ENCODE peak calls at places on chromosomes 11 and 22, in eight cellular contexts. One of them, this sample, is unnamed.

GRCh38 chr22:42654696-42655095 is 5.5 kb upstream of the CYB5R3 start:
- DNase-seq in astrocyte of the cerebellum: no peak
- DNase-seq in Caco-2: no peak
- DNase-seq in GF-D8: no peak
- DNase-seq in activated CD4-positive, CD25-positive, alpha-beta regulatory T cell treated with anti-CD3 and anti-CD28 coated beads, Interleukin-2, amount 50 U/mL, for 72 hours: no peak
- DNase-seq in stimulated activated CD8-positive, alpha-beta memory T cell treated with anti-CD3 and anti-CD28 coated beads, Interleukin-15, amount 100 ng/mL, for 4 hours: no peak
- DNase-seq in stimulated activated CD4-positive, alpha-beta T cell treated with anti-CD3 and anti-CD28 coated beads, Interleukin-12 subunit alpha, Interleukin-12 subunit beta, amount 100 ng/mL, for 4 hours: no peak
- DNase-seq in stomach: no peak
- DNase-seq in this sample: no peak

GRCh38 chr11:118156531-118157185 is 4.0 kb upstream of the SCN4B start:
- DNase-seq in astrocyte of the cerebellum: no peak
- DNase-seq in Caco-2: no peak
- DNase-seq in GF-D8: no peak
- DNase-seq in activated CD4-positive, CD25-positive, alpha-beta regulatory T cell treated with anti-CD3 and anti-CD28 coated beads, Interleukin-2, amount 50 U/mL, for 72 hours: no peak
- DNase-seq in stimulated activated CD8-positive, alpha-beta memory T cell treated with anti-CD3 and anti-CD28 coated beads, Interleukin-15, amount 100 ng/mL, for 4 hours: no peak
- DNase-seq in stimulated activated CD4-positive, alpha-beta T cell treated with anti-CD3 and anti-CD28 coated beads, Interleukin-12 subunit alpha, Interleukin-12 subunit beta, amount 100 ng/mL, for 4 hours: no peak
- DNase-seq in stomach: no peak
- DNase-seq in this sample: peak; percentile 11

GRCh38 chr11:66637557-66638176 is 836 bp upstream of the RBM4 start:
- DNase-seq in astrocyte of the cerebellum: no peak
- DNase-seq in Caco-2: no peak
- DNase-seq in GF-D8: no peak
- DNase-seq in activated CD4-positive, CD25-positive, alpha-beta regulatory T cell treated with anti-CD3 and anti-CD28 coated beads, Interleukin-2, amount 50 U/mL, for 72 hours: no peak
- DNase-seq in stimulated activated CD8-positive, alpha-beta memory T cell treated with anti-CD3 and anti-CD28 coated beads, Interleukin-15, amount 100 ng/mL, for 4 hours: no peak
- DNase-seq in stimulated activated CD4-positive, alpha-beta T cell treated with anti-CD3 and anti-CD28 coated beads, Interleukin-12 subunit alpha, Interleukin-12 subunit beta, amount 100 ng/mL, for 4 hours: peak; percentile 21
- DNase-seq in stomach: no peak
- DNase-seq in this sample: no peak

GRCh38 chr11:93993747-93994146 is 27.4 kb upstream of the HEPHL1 start:
- DNase-seq in astrocyte of the cerebellum: no peak
- DNase-seq in Caco-2: no peak
- DNase-seq in GF-D8: no peak
- DNase-seq in activated CD4-positive, CD25-positive, alpha-beta regulatory T cell treated with anti-CD3 and anti-CD28 coated beads, Interleukin-2, amount 50 U/mL, for 72 hours: no peak
- DNase-seq in stimulated activated CD8-positive, alpha-beta memory T cell treated with anti-CD3 and anti-CD28 coated beads, Interleukin-15, amount 100 ng/mL, for 4 hours: no peak
- DNase-seq in stimulated activated CD4-positive, alpha-beta T cell treated with anti-CD3 and anti-CD28 coated beads, Interleukin-12 subunit alpha, Interleukin-12 subunit beta, amount 100 ng/mL, for 4 hours: no peak
- DNase-seq in stomach: no peak
- DNase-seq in this sample: no peak

GRCh38 chr11:102559839-102560238 is 29.3 kb upstream of the MMP7 start:
- DNase-seq in astrocyte of the cerebellum: no peak
- DNase-seq in Caco-2: no peak
- DNase-seq in GF-D8: no peak
- DNase-seq in activated CD4-positive, CD25-positive, alpha-beta regulatory T cell treated with anti-CD3 and anti-CD28 coated beads, Interleukin-2, amount 50 U/mL, for 72 hours: no peak
- DNase-seq in stimulated activated CD8-positive, alpha-beta memory T cell treated with anti-CD3 and anti-CD28 coated beads, Interleukin-15, amount 100 ng/mL, for 4 hours: no peak
- DNase-seq in stimulated activated CD4-positive, alpha-beta T cell treated with anti-CD3 and anti-CD28 coated beads, Interleukin-12 subunit alpha, Interleukin-12 subunit beta, amount 100 ng/mL, for 4 hours: no peak
- DNase-seq in stomach: no peak
- DNase-seq in this sample: no peak

GRCh38 chr11:83220279-83220678 is 26.8 kb downstream of the ANKRD42 start:
- DNase-seq in astrocyte of the cerebellum: no peak
- DNase-seq in Caco-2: no peak
- DNase-seq in GF-D8: no peak
- DNase-seq in activated CD4-positive, CD25-positive, alpha-beta regulatory T cell treated with anti-CD3 and anti-CD28 coated beads, Interleukin-2, amount 50 U/mL, for 72 hours: no peak
- DNase-seq in stimulated activated CD8-positive, alpha-beta memory T cell treated with anti-CD3 and anti-CD28 coated beads, Interleukin-15, amount 100 ng/mL, for 4 hours: no peak
- DNase-seq in stimulated activated CD4-positive, alpha-beta T cell treated with anti-CD3 and anti-CD28 coated beads, Interleukin-12 subunit alpha, Interleukin-12 subunit beta, amount 100 ng/mL, for 4 hours: no peak
- DNase-seq in stomach: no peak
- DNase-seq in this sample: no peak

GRCh38 chr11:111999111-111999510 is 26.1 kb upstream of the DLAT start:
- DNase-seq in astrocyte of the cerebellum: no peak
- DNase-seq in Caco-2: no peak
- DNase-seq in GF-D8: no peak
- DNase-seq in activated CD4-positive, CD25-positive, alpha-beta regulatory T cell treated with anti-CD3 and anti-CD28 coated beads, Interleukin-2, amount 50 U/mL, for 72 hours: no peak
- DNase-seq in stimulated activated CD8-positive, alpha-beta memory T cell treated with anti-CD3 and anti-CD28 coated beads, Interleukin-15, amount 100 ng/mL, for 4 hours: no peak
- DNase-seq in stimulated activated CD4-positive, alpha-beta T cell treated with anti-CD3 and anti-CD28 coated beads, Interleukin-12 subunit alpha, Interleukin-12 subunit beta, amount 100 ng/mL, for 4 hours: no peak
- DNase-seq in stomach: no peak
- DNase-seq in this sample: no peak

GRCh38 chr11:59112494-59112893 is 5.5 kb downstream of the FAM111B start:
- DNase-seq in astrocyte of the cerebellum: no peak
- DNase-seq in Caco-2: no peak
- DNase-seq in GF-D8: no peak
- DNase-seq in activated CD4-positive, CD25-positive, alpha-beta regulatory T cell treated with anti-CD3 and anti-CD28 coated beads, Interleukin-2, amount 50 U/mL, for 72 hours: no peak
- DNase-seq in stimulated activated CD8-positive, alpha-beta memory T cell treated with anti-CD3 and anti-CD28 coated beads, Interleukin-15, amount 100 ng/mL, for 4 hours: no peak
- DNase-seq in stimulated activated CD4-positive, alpha-beta T cell treated with anti-CD3 and anti-CD28 coated beads, Interleukin-12 subunit alpha, Interleukin-12 subunit beta, amount 100 ng/mL, for 4 hours: no peak
- DNase-seq in stomach: no peak
- DNase-seq in this sample: no peak

GRCh38 chr11:68584097-68584496 is 100.2 kb upstream of the GAL start:
- DNase-seq in astrocyte of the cerebellum: no peak
- DNase-seq in Caco-2: peak; percentile 53
- DNase-seq in GF-D8: no peak
- DNase-seq in activated CD4-positive, CD25-positive, alpha-beta regulatory T cell treated with anti-CD3 and anti-CD28 coated beads, Interleukin-2, amount 50 U/mL, for 72 hours: peak; percentile 60
- DNase-seq in stimulated activated CD8-positive, alpha-beta memory T cell treated with anti-CD3 and anti-CD28 coated beads, Interleukin-15, amount 100 ng/mL, for 4 hours: peak; percentile 5
- DNase-seq in stimulated activated CD4-positive, alpha-beta T cell treated with anti-CD3 and anti-CD28 coated beads, Interleukin-12 subunit alpha, Interleukin-12 subunit beta, amount 100 ng/mL, for 4 hours: peak; percentile 54
- DNase-seq in stomach: peak; percentile 40
- DNase-seq in this sample: peak; percentile 54

GRCh38 chr22:50301581-50301991 is 5.9 kb downstream of the PLXNB2 start:
- DNase-seq in astrocyte of the cerebellum: no peak
- DNase-seq in Caco-2: no peak
- DNase-seq in GF-D8: no peak
- DNase-seq in activated CD4-positive, CD25-positive, alpha-beta regulatory T cell treated with anti-CD3 and anti-CD28 coated beads, Interleukin-2, amount 50 U/mL, for 72 hours: no peak
- DNase-seq in stimulated activated CD8-positive, alpha-beta memory T cell treated with anti-CD3 and anti-CD28 coated beads, Interleukin-15, amount 100 ng/mL, for 4 hours: no peak
- DNase-seq in stimulated activated CD4-positive, alpha-beta T cell treated with anti-CD3 and anti-CD28 coated beads, Interleukin-12 subunit alpha, Interleukin-12 subunit beta, amount 100 ng/mL, for 4 hours: no peak
- DNase-seq in stomach: peak; percentile 35
- DNase-seq in this sample: no peak

GRCh38 chr11:111795333-111795985 is 29.3 kb upstream of the PPP2R1B start:
- DNase-seq in astrocyte of the cerebellum: no peak
- DNase-seq in Caco-2: no peak
- DNase-seq in GF-D8: no peak
- DNase-seq in activated CD4-positive, CD25-positive, alpha-beta regulatory T cell treated with anti-CD3 and anti-CD28 coated beads, Interleukin-2, amount 50 U/mL, for 72 hours: no peak
- DNase-seq in stimulated activated CD8-positive, alpha-beta memory T cell treated with anti-CD3 and anti-CD28 coated beads, Interleukin-15, amount 100 ng/mL, for 4 hours: no peak
- DNase-seq in stimulated activated CD4-positive, alpha-beta T cell treated with anti-CD3 and anti-CD28 coated beads, Interleukin-12 subunit alpha, Interleukin-12 subunit beta, amount 100 ng/mL, for 4 hours: no peak
- DNase-seq in stomach: no peak
- DNase-seq in this sample: no peak

GRCh38 chr22:46761539-46762237 is 762 bp upstream of the TBC1D22A start:
- DNase-seq in astrocyte of the cerebellum: no peak
- DNase-seq in Caco-2: no peak
- DNase-seq in GF-D8: no peak
- DNase-seq in activated CD4-positive, CD25-positive, alpha-beta regulatory T cell treated with anti-CD3 and anti-CD28 coated beads, Interleukin-2, amount 50 U/mL, for 72 hours: no peak
- DNase-seq in stimulated activated CD8-positive, alpha-beta memory T cell treated with anti-CD3 and anti-CD28 coated beads, Interleukin-15, amount 100 ng/mL, for 4 hours: no peak
- DNase-seq in stimulated activated CD4-positive, alpha-beta T cell treated with anti-CD3 and anti-CD28 coated beads, Interleukin-12 subunit alpha, Interleukin-12 subunit beta, amount 100 ng/mL, for 4 hours: no peak
- DNase-seq in stomach: no peak
- DNase-seq in this sample: no peak

GRCh38 chr11:45025716-45026492 is 75.2 kb upstream of the TP53I11 start:
- DNase-seq in astrocyte of the cerebellum: peak; percentile 15
- DNase-seq in Caco-2: no peak
- DNase-seq in GF-D8: no peak
- DNase-seq in activated CD4-positive, CD25-positive, alpha-beta regulatory T cell treated with anti-CD3 and anti-CD28 coated beads, Interleukin-2, amount 50 U/mL, for 72 hours: no peak
- DNase-seq in stimulated activated CD8-positive, alpha-beta memory T cell treated with anti-CD3 and anti-CD28 coated beads, Interleukin-15, amount 100 ng/mL, for 4 hours: no peak
- DNase-seq in stimulated activated CD4-positive, alpha-beta T cell treated with anti-CD3 and anti-CD28 coated beads, Interleukin-12 subunit alpha, Interleukin-12 subunit beta, amount 100 ng/mL, for 4 hours: no peak
- DNase-seq in stomach: no peak
- DNase-seq in this sample: peak; percentile 11

GRCh38 chr11:69384548-69385465 is 90.9 kb downstream of the MYEOV start:
- DNase-seq in astrocyte of the cerebellum: no peak
- DNase-seq in Caco-2: peak; percentile 34
- DNase-seq in GF-D8: no peak
- DNase-seq in activated CD4-positive, CD25-positive, alpha-beta regulatory T cell treated with anti-CD3 and anti-CD28 coated beads, Interleukin-2, amount 50 U/mL, for 72 hours: peak; percentile 19
- DNase-seq in stimulated activated CD8-positive, alpha-beta memory T cell treated with anti-CD3 and anti-CD28 coated beads, Interleukin-15, amount 100 ng/mL, for 4 hours: no peak
- DNase-seq in stimulated activated CD4-positive, alpha-beta T cell treated with anti-CD3 and anti-CD28 coated beads, Interleukin-12 subunit alpha, Interleukin-12 subunit beta, amount 100 ng/mL, for 4 hours: no peak
- DNase-seq in stomach: peak; percentile 23
- DNase-seq in this sample: no peak

GRCh38 chr22:44930711-44931035 is 79.1 kb downstream of the PHF21B start:
- DNase-seq in astrocyte of the cerebellum: no peak
- DNase-seq in Caco-2: no peak
- DNase-seq in GF-D8: no peak
- DNase-seq in activated CD4-positive, CD25-positive, alpha-beta regulatory T cell treated with anti-CD3 and anti-CD28 coated beads, Interleukin-2, amount 50 U/mL, for 72 hours: no peak
- DNase-seq in stimulated activated CD8-positive, alpha-beta memory T cell treated with anti-CD3 and anti-CD28 coated beads, Interleukin-15, amount 100 ng/mL, for 4 hours: no peak
- DNase-seq in stimulated activated CD4-positive, alpha-beta T cell treated with anti-CD3 and anti-CD28 coated beads, Interleukin-12 subunit alpha, Interleukin-12 subunit beta, amount 100 ng/mL, for 4 hours: no peak
- DNase-seq in stomach: no peak
- DNase-seq in this sample: no peak

GRCh38 chr11:115981814-115982471 is 477.7 kb upstream of the CADM1 start:
- DNase-seq in astrocyte of the cerebellum: no peak
- DNase-seq in Caco-2: no peak
- DNase-seq in GF-D8: no peak
- DNase-seq in activated CD4-positive, CD25-positive, alpha-beta regulatory T cell treated with anti-CD3 and anti-CD28 coated beads, Interleukin-2, amount 50 U/mL, for 72 hours: no peak
- DNase-seq in stimulated activated CD8-positive, alpha-beta memory T cell treated with anti-CD3 and anti-CD28 coated beads, Interleukin-15, amount 100 ng/mL, for 4 hours: no peak
- DNase-seq in stimulated activated CD4-positive, alpha-beta T cell treated with anti-CD3 and anti-CD28 coated beads, Interleukin-12 subunit alpha, Interleukin-12 subunit beta, amount 100 ng/mL, for 4 hours: no peak
- DNase-seq in stomach: no peak
- DNase-seq in this sample: no peak

GRCh38 chr22:22199634-22200033 is 45.0 kb upstream of the VPREB1 start:
- DNase-seq in astrocyte of the cerebellum: no peak
- DNase-seq in Caco-2: no peak
- DNase-seq in GF-D8: no peak
- DNase-seq in activated CD4-positive, CD25-positive, alpha-beta regulatory T cell treated with anti-CD3 and anti-CD28 coated beads, Interleukin-2, amount 50 U/mL, for 72 hours: no peak
- DNase-seq in stimulated activated CD8-positive, alpha-beta memory T cell treated with anti-CD3 and anti-CD28 coated beads, Interleukin-15, amount 100 ng/mL, for 4 hours: no peak
- DNase-seq in stimulated activated CD4-positive, alpha-beta T cell treated with anti-CD3 and anti-CD28 coated beads, Interleukin-12 subunit alpha, Interleukin-12 subunit beta, amount 100 ng/mL, for 4 hours: no peak
- DNase-seq in stomach: no peak
- DNase-seq in this sample: no peak

GRCh38 chr11:78266451-78266850 is 77.7 kb downstream of the USP35 start:
- DNase-seq in astrocyte of the cerebellum: no peak
- DNase-seq in Caco-2: no peak
- DNase-seq in GF-D8: no peak
- DNase-seq in activated CD4-positive, CD25-positive, alpha-beta regulatory T cell treated with anti-CD3 and anti-CD28 coated beads, Interleukin-2, amount 50 U/mL, for 72 hours: no peak
- DNase-seq in stimulated activated CD8-positive, alpha-beta memory T cell treated with anti-CD3 and anti-CD28 coated beads, Interleukin-15, amount 100 ng/mL, for 4 hours: no peak
- DNase-seq in stimulated activated CD4-positive, alpha-beta T cell treated with anti-CD3 and anti-CD28 coated beads, Interleukin-12 subunit alpha, Interleukin-12 subunit beta, amount 100 ng/mL, for 4 hours: no peak
- DNase-seq in stomach: no peak
- DNase-seq in this sample: no peak

GRCh38 chr11:2480874-2481220 is 36.0 kb downstream of the KCNQ1 start:
- DNase-seq in astrocyte of the cerebellum: no peak
- DNase-seq in Caco-2: no peak
- DNase-seq in GF-D8: peak; percentile 36
- DNase-seq in activated CD4-positive, CD25-positive, alpha-beta regulatory T cell treated with anti-CD3 and anti-CD28 coated beads, Interleukin-2, amount 50 U/mL, for 72 hours: no peak
- DNase-seq in stimulated activated CD8-positive, alpha-beta memory T cell treated with anti-CD3 and anti-CD28 coated beads, Interleukin-15, amount 100 ng/mL, for 4 hours: no peak
- DNase-seq in stimulated activated CD4-positive, alpha-beta T cell treated with anti-CD3 and anti-CD28 coated beads, Interleukin-12 subunit alpha, Interleukin-12 subunit beta, amount 100 ng/mL, for 4 hours: no peak
- DNase-seq in stomach: no peak
- DNase-seq in this sample: no peak

GRCh38 chr11:10857604-10858504 is at the start of gene ZBED5:
- DNase-seq in astrocyte of the cerebellum: peak; percentile 93
- DNase-seq in Caco-2: peak; percentile 96
- DNase-seq in GF-D8: peak; percentile 84
- DNase-seq in activated CD4-positive, CD25-positive, alpha-beta regulatory T cell treated with anti-CD3 and anti-CD28 coated beads, Interleukin-2, amount 50 U/mL, for 72 hours: peak; percentile 94
- DNase-seq in stimulated activated CD8-positive, alpha-beta memory T cell treated with anti-CD3 and anti-CD28 coated beads, Interleukin-15, amount 100 ng/mL, for 4 hours: peak; percentile 90
- DNase-seq in stimulated activated CD4-positive, alpha-beta T cell treated with anti-CD3 and anti-CD28 coated beads, Interleukin-12 subunit alpha, Interleukin-12 subunit beta, amount 100 ng/mL, for 4 hours: peak; percentile 91
- DNase-seq in stomach: peak; percentile 99
- DNase-seq in this sample: peak; percentile 97

GRCh38 chr11:1970956-1971355 is 23.8 kb downstream of the MRPL23 start:
- DNase-seq in astrocyte of the cerebellum: no peak
- DNase-seq in Caco-2: no peak
- DNase-seq in GF-D8: no peak
- DNase-seq in activated CD4-positive, CD25-positive, alpha-beta regulatory T cell treated with anti-CD3 and anti-CD28 coated beads, Interleukin-2, amount 50 U/mL, for 72 hours: peak; percentile 4
- DNase-seq in stimulated activated CD8-positive, alpha-beta memory T cell treated with anti-CD3 and anti-CD28 coated beads, Interleukin-15, amount 100 ng/mL, for 4 hours: no peak
- DNase-seq in stimulated activated CD4-positive, alpha-beta T cell treated with anti-CD3 and anti-CD28 coated beads, Interleukin-12 subunit alpha, Interleukin-12 subunit beta, amount 100 ng/mL, for 4 hours: no peak
- DNase-seq in stomach: no peak
- DNase-seq in this sample: no peak

GRCh38 chr22:36201630-36202312 is at the start of gene APOL4:
- DNase-seq in astrocyte of the cerebellum: peak; percentile 18
- DNase-seq in Caco-2: no peak
- DNase-seq in GF-D8: peak; percentile 87
- DNase-seq in activated CD4-positive, CD25-positive, alpha-beta regulatory T cell treated with anti-CD3 and anti-CD28 coated beads, Interleukin-2, amount 50 U/mL, for 72 hours: no peak
- DNase-seq in stimulated activated CD8-positive, alpha-beta memory T cell treated with anti-CD3 and anti-CD28 coated beads, Interleukin-15, amount 100 ng/mL, for 4 hours: no peak
- DNase-seq in stimulated activated CD4-positive, alpha-beta T cell treated with anti-CD3 and anti-CD28 coated beads, Interleukin-12 subunit alpha, Interleukin-12 subunit beta, amount 100 ng/mL, for 4 hours: no peak
- DNase-seq in stomach: peak; percentile 70
- DNase-seq in this sample: no peak

GRCh38 chr11:61918251-61919112 is 1.1 kb upstream of the RAB3IL1 start:
- DNase-seq in astrocyte of the cerebellum: no peak
- DNase-seq in Caco-2: no peak
- DNase-seq in GF-D8: no peak
- DNase-seq in activated CD4-positive, CD25-positive, alpha-beta regulatory T cell treated with anti-CD3 and anti-CD28 coated beads, Interleukin-2, amount 50 U/mL, for 72 hours: no peak
- DNase-seq in stimulated activated CD8-positive, alpha-beta memory T cell treated with anti-CD3 and anti-CD28 coated beads, Interleukin-15, amount 100 ng/mL, for 4 hours: no peak
- DNase-seq in stimulated activated CD4-positive, alpha-beta T cell treated with anti-CD3 and anti-CD28 coated beads, Interleukin-12 subunit alpha, Interleukin-12 subunit beta, amount 100 ng/mL, for 4 hours: no peak
- DNase-seq in stomach: no peak
- DNase-seq in this sample: no peak

GRCh38 chr11:4094348-4095291 is at the start of gene RRM1:
- DNase-seq in astrocyte of the cerebellum: peak; percentile 92
- DNase-seq in Caco-2: peak; percentile 98
- DNase-seq in GF-D8: peak; percentile 63
- DNase-seq in activated CD4-positive, CD25-positive, alpha-beta regulatory T cell treated with anti-CD3 and anti-CD28 coated beads, Interleukin-2, amount 50 U/mL, for 72 hours: peak; percentile 91
- DNase-seq in stimulated activated CD8-positive, alpha-beta memory T cell treated with anti-CD3 and anti-CD28 coated beads, Interleukin-15, amount 100 ng/mL, for 4 hours: peak; percentile 88
- DNase-seq in stimulated activated CD4-positive, alpha-beta T cell treated with anti-CD3 and anti-CD28 coated beads, Interleukin-12 subunit alpha, Interleukin-12 subunit beta, amount 100 ng/mL, for 4 hours: peak; percentile 91
- DNase-seq in stomach: peak; percentile 92
- DNase-seq in this sample: peak; percentile 79

GRCh38 chr11:62791501-62792192 is at the start of gene TMEM223:
- DNase-seq in astrocyte of the cerebellum: no peak
- DNase-seq in Caco-2: peak; percentile 84
- DNase-seq in GF-D8: peak; percentile 50
- DNase-seq in activated CD4-positive, CD25-positive, alpha-beta regulatory T cell treated with anti-CD3 and anti-CD28 coated beads, Interleukin-2, amount 50 U/mL, for 72 hours: peak; percentile 91
- DNase-seq in stimulated activated CD8-positive, alpha-beta memory T cell treated with anti-CD3 and anti-CD28 coated beads, Interleukin-15, amount 100 ng/mL, for 4 hours: peak; percentile 76
- DNase-seq in stimulated activated CD4-positive, alpha-beta T cell treated with anti-CD3 and anti-CD28 coated beads, Interleukin-12 subunit alpha, Interleukin-12 subunit beta, amount 100 ng/mL, for 4 hours: peak; percentile 89
- DNase-seq in stomach: peak; percentile 90
- DNase-seq in this sample: peak; percentile 83